ENCODE peak calls at places on chromosomes 13 and 19, in four cellular contexts. N, L, B and P are unnamed samples.

GRCh38 chr13:71864981-71865857 is 1.8 kb downstream of the DACH1 start:
- DNase-seq in N (peak; percentile 19), L (peak; percentile 83), B (peak; percentile 83), P (peak; percentile 32)

GRCh38 chr13:113061271-113061625 is 44.3 kb upstream of the F7 start:
- DNase-seq in N (no peak), L (no peak), B (no peak), P (no peak)

GRCh38 chr13:91112191-91112579 is 235.3 kb upstream of the MIR17HG start:
- DNase-seq in N (no peak), L (no peak), B (no peak), P (no peak)

GRCh38 chr19:40921005-40921897 is 39.2 kb upstream of the CYP2A7 start:
- DNase-seq in N (no peak), L (no peak), B (no peak), P (no peak)

GRCh38 chr13:110644892-110645521 is 29.7 kb downstream of the NAXD start:
- DNase-seq in N (peak; percentile 41), L (peak; percentile 86), B (peak; percentile 86), P (no peak)

GRCh38 chr19:10817291-10818038 is 18.5 kb downstream of the TMED1 start:
- DNase-seq in N (no peak), L (peak; percentile 55), B (peak; percentile 93), P (peak; percentile 45)

GRCh38 chr19:1813837-1814217 is 1.8 kb upstream of the ATP8B3 start:
- DNase-seq in N (no peak), L (peak; percentile 44), B (no peak), P (no peak)

GRCh38 chr19:35048911-35049411 is 7.4 kb downstream of the HPN start:
- DNase-seq in N (no peak), L (peak; percentile 99), B (no peak), P (no peak)

GRCh38 chr13:101858869-101859268 is 406.4 kb downstream of the ITGBL1 start:
- DNase-seq in N (no peak), L (no peak), B (no peak), P (no peak)

GRCh38 chr19:49132974-49133609 is 13.7 kb downstream of the PPFIA3 start:
- DNase-seq in N (no peak), L (peak; percentile 71), B (no peak), P (no peak)

GRCh38 chr13:104936304-104936703 is 1599.2 kb downstream of the EFNB2 start:
- DNase-seq in N (no peak), L (no peak), B (no peak), P (no peak)

GRCh38 chr13:107305178-107305577 is 737.2 kb upstream of the ARGLU1 start:
- DNase-seq in N (no peak), L (no peak), B (no peak), P (no peak)

GRCh38 chr19:12789098-12789903 is 2.0 kb upstream of the JUNB start:
- DNase-seq in N (no peak), L (no peak), B (no peak), P (no peak)

GRCh38 chr19:5341981-5342380 is 1.4 kb upstream of the PTPRS start:
- DNase-seq in N (no peak), L (no peak), B (no peak), P (no peak)

GRCh38 chr19:56639217-56639616 is 3.7 kb upstream of the SMIM17 start:
- DNase-seq in N (no peak), L (no peak), B (no peak), P (no peak)

GRCh38 chr19:35963514-35963913 is 27.3 kb downstream of the LRFN3 start:
- DNase-seq in N (peak; percentile 71), L (peak; percentile 70), B (no peak), P (peak; percentile 54)

GRCh38 chr13:79491715-79492114 is 10.8 kb downstream of the NDFIP2 start:
- DNase-seq in N (no peak), L (no peak), B (no peak), P (no peak)

GRCh38 chr13:43878897-43879322 is 630 bp downstream of the CCDC122 start:
- DNase-seq in N (no peak), L (peak; percentile 83), B (peak; percentile 96), P (peak; percentile 23)

GRCh38 chr19:41595258-41595889 is 19.4 kb downstream of the CEACAM21 start:
- DNase-seq in N (no peak), L (no peak), B (no peak), P (no peak)

GRCh38 chr13:43686557-43686956 is 100.2 kb downstream of the ENOX1 start:
- DNase-seq in N (no peak), L (no peak), B (no peak), P (no peak)

GRCh38 chr13:74633734-74634133 is 499.5 kb upstream of the KLF12 start:
- DNase-seq in N (no peak), L (no peak), B (no peak), P (no peak)

GRCh38 chr13:75153834-75154233 is 328.1 kb downstream of the TBC1D4 start:
- DNase-seq in N (no peak), L (no peak), B (no peak), P (no peak)

GRCh38 chr13:98534821-98535220 is 42.1 kb downstream of the STK24 start:
- DNase-seq in N (no peak), L (no peak), B (no peak), P (no peak)

GRCh38 chr13:44417876-44418275 is 44.3 kb downstream of the SERP2 start:
- DNase-seq in N (no peak), L (no peak), B (peak; percentile 46), P (no peak)

GRCh38 chr19:54179262-54179587 is 6.3 kb upstream of the TMC4 start:
- DNase-seq in N (no peak), L (no peak), B (no peak), P (no peak)

GRCh38 chr19:11196406-11197287 is 698 bp downstream of the KANK2 start:
- DNase-seq in N (no peak), L (peak; percentile 84), B (no peak), P (no peak)

GRCh38 chr19:35731353-35731752 is 10.9 kb downstream of the IGFLR1 start:
- DNase-seq in N (no peak), L (peak; percentile 55), B (no peak), P (no peak)

GRCh38 chr13:110274687-110275086 is 32.3 kb downstream of the COL4A1 start:
- DNase-seq in N (no peak), L (no peak), B (peak; percentile 67), P (no peak)

GRCh38 chr19:52453324-52454094 is at the start of gene ZNF578:
- DNase-seq in N (no peak), L (peak; percentile 83), B (peak; percentile 90), P (no peak)

GRCh38 chr19:52170863-52171320 is 529 bp downstream of the ZNF836 start:
- DNase-seq in N (peak; percentile 15), L (peak; percentile 64), B (peak; percentile 86), P (peak; percentile 54)

GRCh38 chr19:28319918-28320317 is 893.0 kb downstream of the UQCRFS1 start:
- DNase-seq in N (no peak), L (no peak), B (peak; percentile 18), P (no peak)

GRCh38 chr13:76533251-76533650 is 353.0 kb downstream of the KCTD12 start:
- DNase-seq in N (no peak), L (no peak), B (no peak), P (no peak)

GRCh38 chr19:29645911-29646310 is 19.4 kb upstream of the PLEKHF1 start:
- DNase-seq in N (no peak), L (no peak), B (peak; percentile 86), P (no peak)

GRCh38 chr13:89066868-89067466 is 1395.8 kb downstream of the SLITRK5 start:
- DNase-seq in N (peak; percentile 9), L (no peak), B (no peak), P (no peak)

GRCh38 chr19:47511681-47512080 is 3.2 kb downstream of the NAPA start:
- DNase-seq in N (no peak), L (no peak), B (no peak), P (no peak)

GRCh38 chr19:48724796-48725753 is 5.5 kb upstream of the MAMSTR start:
- DNase-seq in N (no peak), L (no peak), B (no peak), P (no peak)

GRCh38 chr13:24038405-24038804 is 122.1 kb upstream of the SPATA13 start:
- DNase-seq in N (no peak), L (no peak), B (no peak), P (no peak)

GRCh38 chr13:74839656-74840055 is 642.3 kb downstream of the TBC1D4 start:
- DNase-seq in N (no peak), L (no peak), B (no peak), P (no peak)

GRCh38 chr13:42215578-42216421 is 56.2 kb upstream of the AKAP11 start:
- DNase-seq in N (no peak), L (no peak), B (no peak), P (no peak)

GRCh38 chr19:1511989-1512338 is 855 bp downstream of the ADAMTSL5 start:
- DNase-seq in N (no peak), L (peak; percentile 71), B (no peak), P (no peak)

GRCh38 chr19:18776288-18776594 is 14.9 kb downstream of the COMP start:
- DNase-seq in N (no peak), L (no peak), B (no peak), P (no peak)
- TF ChIP-seq CTCF in N (no peak), L (no peak), B (no peak), P (no peak)

GRCh38 chr19:7115721-7116120 is 46.2 kb downstream of the ZNF557 start:
- DNase-seq in N (no peak), L (no peak), B (no peak), P (no peak)

GRCh38 chr19:7112675-7113074 is 43.2 kb downstream of the ZNF557 start:
- DNase-seq in N (no peak), L (no peak), B (no peak), P (no peak)

GRCh38 chr19:7117248-7117647 is 47.7 kb downstream of the ZNF557 start:
- DNase-seq in N (no peak), L (no peak), B (no peak), P (no peak)

GRCh38 chr19:7109678-7110289 is 40.3 kb downstream of the ZNF557 start:
- DNase-seq in N (no peak), L (no peak), B (no peak), P (no peak)

DNA sequence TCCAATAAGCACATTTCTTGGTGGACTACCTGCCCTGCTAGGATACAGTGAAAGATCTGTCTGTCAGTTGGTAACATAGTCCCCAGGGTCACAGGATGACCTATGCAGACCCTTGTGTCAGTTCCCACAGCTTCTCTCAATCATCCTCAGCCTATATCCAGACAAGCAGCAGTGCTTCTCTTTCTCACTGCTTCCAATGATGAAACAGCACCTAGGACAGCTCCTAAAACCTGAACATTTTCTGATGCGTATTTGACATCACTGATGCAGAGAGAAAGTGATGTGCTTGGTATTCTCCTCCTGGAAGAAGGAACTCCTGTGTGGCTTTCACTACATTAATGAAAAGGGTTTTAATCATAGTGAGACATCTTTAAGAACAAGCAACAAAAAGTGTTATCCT is 43.7 kb downstream of the ZNF557 start:
- DNase-seq in N (no peak), L (no peak), B (no peak), P (no peak)
- TF ChIP-seq CTCF in N (no peak), L (no peak), B (no peak), P (no peak)

GRCh38 chr19:50710094-50710493 is 9.5 kb downstream of the SHANK1 start:
- DNase-seq in N (no peak), L (no peak), B (no peak), P (no peak)
- TF ChIP-seq CTCF in N (peak; percentile 22), L (no peak), B (no peak), P (no peak)

GRCh38 chr19:16969127-16969526 is 57.5 kb downstream of the CPAMD8 start:
- DNase-seq in N (no peak), L (no peak), B (no peak), P (no peak)
- TF ChIP-seq CTCF in N (no peak), L (no peak), B (no peak), P (no peak)